ENCODE peak calls at places on chromosomes 13 and 19, in five cellular contexts. One of them, this sample, is unnamed.

GRCh38 chr13:102707465-102707864 is 12.6 kb upstream of the METTL21C start:
- DNase-seq in mesendoderm: no peak
- DNase-seq in IMR-90: peak
- DNase-seq in H1: no peak
- DNase-seq in mesenchymal stem cell: peak
- DNase-seq in this sample: no peak

GRCh38 chr13:40058757-40059236 is 403.3 kb downstream of the COG6 start:
- DNase-seq in mesendoderm: no peak
- DNase-seq in IMR-90: no peak
- DNase-seq in H1: no peak
- DNase-seq in mesenchymal stem cell: peak
- DNase-seq in this sample: no peak

GRCh38 chr19:887072-887471 is 5.9 kb downstream of the MED16 start:
- DNase-seq in mesendoderm: peak
- DNase-seq in IMR-90: peak
- DNase-seq in H1: no peak
- DNase-seq in mesenchymal stem cell: peak
- DNase-seq in this sample: no peak

GRCh38 chr13:102487330-102487729 is 85.5 kb upstream of the FGF14 start:
- DNase-seq in mesendoderm: no peak
- DNase-seq in IMR-90: no peak
- DNase-seq in H1: no peak
- DNase-seq in mesenchymal stem cell: no peak
- DNase-seq in this sample: no peak

GRCh38 chr13:109192306-109192705 is 562.9 kb downstream of the MYO16 start:
- DNase-seq in mesendoderm: no peak
- DNase-seq in IMR-90: no peak
- DNase-seq in H1: no peak
- DNase-seq in mesenchymal stem cell: no peak
- DNase-seq in this sample: no peak

GRCh38 chr19:2631213-2631821 is 71.2 kb downstream of the GNG7 start:
- DNase-seq in mesendoderm: peak
- DNase-seq in IMR-90: peak
- DNase-seq in H1: no peak
- DNase-seq in mesenchymal stem cell: no peak
- DNase-seq in this sample: no peak

GRCh38 chr13:94674609-94675348 is 37.6 kb downstream of the SOX21 start:
- DNase-seq in mesendoderm: peak
- DNase-seq in IMR-90: peak
- DNase-seq in H1: no peak
- DNase-seq in mesenchymal stem cell: peak
- DNase-seq in this sample: peak

GRCh38 chr13:114203536-114203935 is 24.5 kb downstream of the CFAP97D2 start:
- DNase-seq in mesendoderm: no peak
- DNase-seq in IMR-90: no peak
- DNase-seq in H1: no peak
- DNase-seq in mesenchymal stem cell: no peak
- DNase-seq in this sample: no peak

GRCh38 chr13:22883262-22883840 is 297.4 kb upstream of the SGCG start:
- DNase-seq in mesendoderm: no peak
- DNase-seq in IMR-90: no peak
- DNase-seq in H1: no peak
- DNase-seq in mesenchymal stem cell: no peak
- DNase-seq in this sample: no peak

GRCh38 chr13:22880756-22881701 is 299.8 kb upstream of the SGCG start:
- DNase-seq in mesendoderm: peak
- DNase-seq in IMR-90: no peak
- DNase-seq in H1: no peak
- DNase-seq in mesenchymal stem cell: no peak
- DNase-seq in this sample: no peak

DNA sequence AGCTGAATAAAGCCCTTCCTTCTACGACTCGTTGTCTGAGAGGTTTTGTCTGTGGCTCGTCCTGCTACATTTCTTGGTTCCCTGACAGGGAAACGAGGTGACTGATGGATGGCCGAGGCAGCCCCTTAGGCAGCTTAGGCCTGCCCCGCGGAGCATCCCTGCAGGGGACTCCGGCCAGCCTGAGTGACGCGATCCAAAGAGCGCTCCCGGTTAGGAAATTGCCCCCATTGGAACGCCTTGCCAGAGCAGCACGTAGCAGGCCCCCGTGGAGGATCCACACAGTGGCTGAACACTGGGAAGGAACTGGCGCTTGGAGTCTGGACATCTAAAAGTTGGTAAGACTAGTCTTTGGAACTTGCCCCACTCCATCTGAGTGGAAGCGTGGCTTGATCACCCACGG is 296.8 kb upstream of the SGCG start:
- DNase-seq in mesendoderm: no peak
- DNase-seq in IMR-90: no peak
- DNase-seq in H1: no peak
- DNase-seq in mesenchymal stem cell: no peak
- DNase-seq in this sample: no peak
- H4K8ac ChIP-seq in mesendoderm: no peak
- H4K8ac ChIP-seq in IMR-90: no peak
- H4K8ac ChIP-seq in H1: no peak
- H4K8ac ChIP-seq in mesenchymal stem cell: no peak
- H4K8ac ChIP-seq in this sample: no peak

GRCh38 chr19:17235618-17236413 is 9.8 kb downstream of the OCEL1 start:
- DNase-seq in mesendoderm: peak
- DNase-seq in IMR-90: peak
- DNase-seq in H1: no peak
- DNase-seq in mesenchymal stem cell: peak
- DNase-seq in this sample: peak
- H4K8ac ChIP-seq in mesendoderm: no peak
- H4K8ac ChIP-seq in IMR-90: peak
- H4K8ac ChIP-seq in H1: peak
- H4K8ac ChIP-seq in mesenchymal stem cell: peak
- H4K8ac ChIP-seq in this sample: peak

GRCh38 chr19:41299755-41300089 is 10.2 kb upstream of the CCDC97 start:
- DNase-seq in mesendoderm: no peak
- DNase-seq in IMR-90: peak
- DNase-seq in H1: no peak
- DNase-seq in mesenchymal stem cell: peak
- DNase-seq in this sample: no peak
- H4K8ac ChIP-seq in mesendoderm: no peak
- H4K8ac ChIP-seq in IMR-90: no peak
- H4K8ac ChIP-seq in H1: no peak
- H4K8ac ChIP-seq in mesenchymal stem cell: no peak
- H4K8ac ChIP-seq in this sample: no peak

GRCh38 chr19:43575156-43575950 is at the start of the genes PINLYP and XRCC1:
- DNase-seq in mesendoderm: peak
- DNase-seq in IMR-90: peak
- DNase-seq in H1: peak
- DNase-seq in mesenchymal stem cell: peak
- DNase-seq in this sample: peak
- H4K8ac ChIP-seq in mesendoderm: no peak
- H4K8ac ChIP-seq in IMR-90: peak
- H4K8ac ChIP-seq in H1: peak
- H4K8ac ChIP-seq in mesenchymal stem cell: peak
- H4K8ac ChIP-seq in this sample: peak

DNA sequence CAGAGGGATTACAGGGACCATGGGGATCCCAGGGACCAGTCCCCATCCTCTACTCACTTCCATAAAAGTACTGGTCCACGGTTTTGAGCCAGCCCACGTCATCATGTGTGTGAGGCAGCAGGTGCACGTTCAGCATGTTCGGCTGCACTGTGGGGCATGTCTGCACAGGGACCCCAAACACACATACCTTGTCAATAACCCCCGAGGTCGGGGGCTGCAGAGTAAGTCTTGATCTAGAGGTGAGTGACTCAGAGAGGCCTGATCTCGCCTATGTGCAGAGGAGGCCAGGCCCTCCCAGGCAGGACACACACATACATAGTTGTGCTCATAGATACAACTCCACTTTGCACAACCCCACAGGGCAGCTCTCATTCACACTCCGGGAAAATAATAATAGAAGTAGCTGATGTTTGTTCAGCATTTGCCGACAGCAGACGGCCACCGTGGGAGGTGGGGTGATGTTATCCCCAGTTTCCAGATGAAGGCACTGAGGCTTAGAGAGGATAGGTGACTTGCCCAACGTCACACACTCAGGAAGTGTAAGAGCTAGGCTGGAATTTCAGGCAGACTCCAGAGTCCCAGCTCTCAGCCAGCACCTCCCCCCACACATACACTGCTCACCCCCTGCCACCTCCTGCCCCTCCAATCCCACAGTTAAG is 767 bp downstream of the MAN2B1 start:
- DNase-seq in mesendoderm: peak
- DNase-seq in IMR-90: peak
- DNase-seq in H1: no peak
- DNase-seq in mesenchymal stem cell: no peak
- DNase-seq in this sample: no peak
- H4K8ac ChIP-seq in mesendoderm: no peak
- H4K8ac ChIP-seq in IMR-90: peak
- H4K8ac ChIP-seq in H1: peak
- H4K8ac ChIP-seq in mesenchymal stem cell: peak
- H4K8ac ChIP-seq in this sample: peak

GRCh38 chr19:13117772-13118423 is at the start of gene NACC1:
- DNase-seq in mesendoderm: peak
- DNase-seq in IMR-90: peak
- DNase-seq in H1: peak
- DNase-seq in mesenchymal stem cell: peak
- DNase-seq in this sample: peak

GRCh38 chr19:13118424-13119193 is 545 bp downstream of the NACC1 start:
- DNase-seq in mesendoderm: peak
- DNase-seq in IMR-90: peak
- DNase-seq in H1: peak
- DNase-seq in mesenchymal stem cell: peak
- DNase-seq in this sample: peak

GRCh38 chr19:13115936-13116281 is 631 bp downstream of the TRMT1 start:
- DNase-seq in mesendoderm: no peak
- DNase-seq in IMR-90: no peak
- DNase-seq in H1: no peak
- DNase-seq in mesenchymal stem cell: no peak
- DNase-seq in this sample: no peak

GRCh38 chr19:13116282-13117175 is at the start of gene TRMT1:
- DNase-seq in mesendoderm: peak
- DNase-seq in IMR-90: peak
- DNase-seq in H1: peak
- DNase-seq in mesenchymal stem cell: peak
- DNase-seq in this sample: peak

GRCh38 chr19:13117176-13117771 is 734 bp upstream of the TRMT1 start:
- DNase-seq in mesendoderm: no peak
- DNase-seq in IMR-90: no peak
- DNase-seq in H1: no peak
- DNase-seq in mesenchymal stem cell: no peak
- DNase-seq in this sample: no peak
- H4K8ac ChIP-seq in mesendoderm: no peak
- H4K8ac ChIP-seq in IMR-90: peak
- H4K8ac ChIP-seq in H1: no peak
- H4K8ac ChIP-seq in mesenchymal stem cell: no peak
- H4K8ac ChIP-seq in this sample: no peak

This sample was measured in neuronal stem cell.